ENCODE peak calls at places on chromosomes 1 and 21, in eight cellular contexts. One of them, this sample, is unnamed.

GRCh38 chr21:45323487-45324380 is 36.0 kb upstream of the POFUT2 start:
- DNase-seq in activated T-cell treated with anti-CD3 and anti-CD28 coated beads, Interleukin-2, amount 50 U/mL, for 72 hours: no peak
- DNase-seq in astrocyte of the hippocampus: peak; percentile 60
- DNase-seq in cardiac muscle cell: no peak
- DNase-seq in NCI-H2081 treated with DMSO at 0.1 percent for 48 hours: no peak
- DNase-seq in mesendoderm: no peak
- DNase-seq in neural crest cell: no peak
- DNase-seq in GM04504: no peak
- DNase-seq in this sample: no peak

GRCh38 chr1:10152709-10153284 is 57.6 kb upstream of the KIF1B start:
- DNase-seq in activated T-cell treated with anti-CD3 and anti-CD28 coated beads, Interleukin-2, amount 50 U/mL, for 72 hours: peak; percentile 45
- DNase-seq in astrocyte of the hippocampus: peak; percentile 74
- DNase-seq in cardiac muscle cell: peak; percentile 62
- DNase-seq in NCI-H2081 treated with DMSO at 0.1 percent for 48 hours: no peak
- DNase-seq in mesendoderm: peak; percentile 68
- DNase-seq in neural crest cell: peak; percentile 58
- DNase-seq in GM04504: peak; percentile 12
- DNase-seq in this sample: no peak

GRCh38 chr21:16185766-16186165 is 456.0 kb downstream of the USP25 start:
- DNase-seq in activated T-cell treated with anti-CD3 and anti-CD28 coated beads, Interleukin-2, amount 50 U/mL, for 72 hours: no peak
- DNase-seq in astrocyte of the hippocampus: no peak
- DNase-seq in cardiac muscle cell: no peak
- DNase-seq in NCI-H2081 treated with DMSO at 0.1 percent for 48 hours: no peak
- DNase-seq in mesendoderm: no peak
- DNase-seq in neural crest cell: no peak
- DNase-seq in GM04504: no peak
- DNase-seq in this sample: no peak

GRCh38 chr1:145804235-145805045 is 19.5 kb downstream of the RNF115 start:
- DNase-seq in activated T-cell treated with anti-CD3 and anti-CD28 coated beads, Interleukin-2, amount 50 U/mL, for 72 hours: no peak
- DNase-seq in astrocyte of the hippocampus: peak; percentile 51
- DNase-seq in cardiac muscle cell: no peak
- DNase-seq in NCI-H2081 treated with DMSO at 0.1 percent for 48 hours: no peak
- DNase-seq in mesendoderm: no peak
- DNase-seq in neural crest cell: no peak
- DNase-seq in GM04504: no peak
- DNase-seq in this sample: no peak

GRCh38 chr1:82366694-82367093 is 566.0 kb downstream of the ADGRL2 start:
- DNase-seq in activated T-cell treated with anti-CD3 and anti-CD28 coated beads, Interleukin-2, amount 50 U/mL, for 72 hours: no peak
- DNase-seq in astrocyte of the hippocampus: no peak
- DNase-seq in cardiac muscle cell: no peak
- DNase-seq in NCI-H2081 treated with DMSO at 0.1 percent for 48 hours: no peak
- DNase-seq in mesendoderm: no peak
- DNase-seq in neural crest cell: no peak
- DNase-seq in GM04504: no peak
- DNase-seq in this sample: no peak

GRCh38 chr1:232726048-232726779 is 79.0 kb upstream of the MAP10 start:
- DNase-seq in activated T-cell treated with anti-CD3 and anti-CD28 coated beads, Interleukin-2, amount 50 U/mL, for 72 hours: no peak
- DNase-seq in astrocyte of the hippocampus: peak; percentile 70
- DNase-seq in cardiac muscle cell: no peak
- DNase-seq in NCI-H2081 treated with DMSO at 0.1 percent for 48 hours: no peak
- DNase-seq in mesendoderm: peak; percentile 55
- DNase-seq in neural crest cell: no peak
- DNase-seq in GM04504: peak; percentile 10
- DNase-seq in this sample: no peak

GRCh38 chr1:26288311-26288941 is 8.5 kb downstream of the SH3BGRL3 start:
- DNase-seq in activated T-cell treated with anti-CD3 and anti-CD28 coated beads, Interleukin-2, amount 50 U/mL, for 72 hours: peak; percentile 82
- DNase-seq in astrocyte of the hippocampus: no peak
- DNase-seq in cardiac muscle cell: no peak
- DNase-seq in NCI-H2081 treated with DMSO at 0.1 percent for 48 hours: no peak
- DNase-seq in mesendoderm: no peak
- DNase-seq in neural crest cell: no peak
- DNase-seq in GM04504: no peak
- DNase-seq in this sample: no peak

GRCh38 chr1:45334308-45335245 is 5.4 kb upstream of the TOE1 start:
- DNase-seq in activated T-cell treated with anti-CD3 and anti-CD28 coated beads, Interleukin-2, amount 50 U/mL, for 72 hours: no peak
- DNase-seq in astrocyte of the hippocampus: no peak
- DNase-seq in cardiac muscle cell: no peak
- DNase-seq in NCI-H2081 treated with DMSO at 0.1 percent for 48 hours: no peak
- DNase-seq in mesendoderm: peak; percentile 79
- DNase-seq in neural crest cell: no peak
- DNase-seq in GM04504: no peak
- DNase-seq in this sample: no peak

GRCh38 chr1:229620876-229621275 is 5.0 kb downstream of the TAF5L start:
- DNase-seq in activated T-cell treated with anti-CD3 and anti-CD28 coated beads, Interleukin-2, amount 50 U/mL, for 72 hours: no peak
- DNase-seq in astrocyte of the hippocampus: no peak
- DNase-seq in cardiac muscle cell: no peak
- DNase-seq in NCI-H2081 treated with DMSO at 0.1 percent for 48 hours: no peak
- DNase-seq in mesendoderm: no peak
- DNase-seq in neural crest cell: no peak
- DNase-seq in GM04504: peak; percentile 50
- DNase-seq in this sample: no peak

GRCh38 chr1:224640587-224640986 is 24.5 kb downstream of the CNIH3 start:
- DNase-seq in activated T-cell treated with anti-CD3 and anti-CD28 coated beads, Interleukin-2, amount 50 U/mL, for 72 hours: no peak
- DNase-seq in astrocyte of the hippocampus: no peak
- DNase-seq in cardiac muscle cell: no peak
- DNase-seq in NCI-H2081 treated with DMSO at 0.1 percent for 48 hours: no peak
- DNase-seq in mesendoderm: peak; percentile 73
- DNase-seq in neural crest cell: no peak
- DNase-seq in GM04504: no peak
- DNase-seq in this sample: no peak

This sample was measured in NCI-H1436 treated with DMSO at 0.1 percent for 48 hours.